ENCODE peak calls at places on chromosomes 1 and 21, in five cellular contexts. B, P, F, J and D are unnamed samples.

GRCh38 chr1:155012052-155012546 is 9.5 kb downstream of the ZBTB7B start:
- DNase-seq in B (no peak), P (peak), F (peak), J (peak), D (peak)

GRCh38 chr1:27342778-27343638 is 1.2 kb downstream of the SYTL1 start:
- DNase-seq in B (no peak), P (no peak), F (no peak), J (no peak), D (no peak)

GRCh38 chr1:117215733-117216462 is 5.2 kb upstream of the VTCN1 start:
- DNase-seq in B (no peak), P (no peak), F (no peak), J (no peak), D (no peak)

GRCh38 chr21:43864806-43865470 is at the start of gene AGPAT3:
- DNase-seq in B (no peak), P (no peak), F (no peak), J (no peak), D (no peak)

GRCh38 chr1:27864264-27864895 is 8.0 kb upstream of the THEMIS2 start:
- DNase-seq in B (no peak), P (no peak), F (no peak), J (no peak), D (no peak)

GRCh38 chr1:90434460-90434859 is 282.6 kb downstream of the BARHL2 start:
- DNase-seq in B (no peak), P (no peak), F (peak), J (no peak), D (no peak)

GRCh38 chr1:17831619-17832018 is 76.5 kb downstream of the ACTL8 start:
- DNase-seq in B (peak), P (peak), F (no peak), J (no peak), D (peak)

GRCh38 chr1:23122023-23122738 is 46.5 kb downstream of the LUZP1 start:
- DNase-seq in B (no peak), P (peak), F (no peak), J (no peak), D (peak)

GRCh38 chr1:15261155-15262002 is 14.4 kb downstream of the FHAD1 start:
- DNase-seq in B (no peak), P (no peak), F (peak), J (no peak), D (no peak)

GRCh38 chr21:31111093-31111492 is 72.8 kb upstream of the KRTAP19-8 start:
- DNase-seq in B (no peak), P (no peak), F (no peak), J (no peak), D (no peak)

GRCh38 chr1:48619529-48619928 is 147.5 kb upstream of the SPATA6 start:
- DNase-seq in B (no peak), P (no peak), F (peak), J (peak), D (peak)

GRCh38 chr1:168643152-168643551 is 66.7 kb downstream of the XCL1 start:
- DNase-seq in B (no peak), P (peak), F (no peak), J (no peak), D (peak)

GRCh38 chr21:19461481-19462205 is 1058.1 kb upstream of the TMPRSS15 start:
- DNase-seq in B (no peak), P (no peak), F (no peak), J (no peak), D (no peak)

GRCh38 chr1:53195913-53196484 is 625 bp upstream of the CPT2 start:
- DNase-seq in B (no peak), P (no peak), F (no peak), J (no peak), D (no peak)

GRCh38 chr1:27001570-27002360 is 8.3 kb downstream of the TRNP1 start:
- DNase-seq in B (no peak), P (peak), F (no peak), J (peak), D (no peak)

GRCh38 chr1:54459140-54459539 is 52.9 kb upstream of the SSBP3 start:
- DNase-seq in B (no peak), P (no peak), F (no peak), J (peak), D (no peak)

GRCh38 chr1:39501666-39502065 is 10.2 kb downstream of the BMP8A start:
- DNase-seq in B (no peak), P (peak), F (no peak), J (no peak), D (peak)

GRCh38 chr1:157097692-157098091 is 1.9 kb downstream of the ETV3L start:
- DNase-seq in B (no peak), P (no peak), F (no peak), J (no peak), D (no peak)

GRCh38 chr1:157101196-157101595 is 1.6 kb upstream of the ETV3L start:
- DNase-seq in B (no peak), P (no peak), F (no peak), J (no peak), D (no peak)

GRCh38 chr1:157098519-157098918 is 1.1 kb downstream of the ETV3L start:
- DNase-seq in B (no peak), P (no peak), F (no peak), J (no peak), D (no peak)

GRCh38 chr1:157096881-157097280 is 2.7 kb downstream of the ETV3L start:
- DNase-seq in B (no peak), P (no peak), F (no peak), J (no peak), D (no peak)

GRCh38 chr1:157099633-157100009 is at the start of gene ETV3L:
- DNase-seq in B (no peak), P (no peak), F (no peak), J (no peak), D (no peak)
- TF ChIP-seq CTCF in B (no peak), P (no peak), F (no peak), J (no peak), D (no peak)

GRCh38 chr1:225441314-225442119 is 13.7 kb upstream of the LBR start:
- DNase-seq in B (no peak), P (no peak), F (no peak), J (no peak), D (no peak)
- TF ChIP-seq CTCF in B (peak), P (peak), F (no peak), J (no peak), D (peak)

GRCh38 chr21:17819878-17820232 is 699 bp upstream of the C21orf91 start:
- DNase-seq in B (no peak), P (no peak), F (no peak), J (no peak), D (no peak)
- TF ChIP-seq CTCF in B (no peak), P (no peak), F (no peak), J (no peak), D (no peak)

DNA sequence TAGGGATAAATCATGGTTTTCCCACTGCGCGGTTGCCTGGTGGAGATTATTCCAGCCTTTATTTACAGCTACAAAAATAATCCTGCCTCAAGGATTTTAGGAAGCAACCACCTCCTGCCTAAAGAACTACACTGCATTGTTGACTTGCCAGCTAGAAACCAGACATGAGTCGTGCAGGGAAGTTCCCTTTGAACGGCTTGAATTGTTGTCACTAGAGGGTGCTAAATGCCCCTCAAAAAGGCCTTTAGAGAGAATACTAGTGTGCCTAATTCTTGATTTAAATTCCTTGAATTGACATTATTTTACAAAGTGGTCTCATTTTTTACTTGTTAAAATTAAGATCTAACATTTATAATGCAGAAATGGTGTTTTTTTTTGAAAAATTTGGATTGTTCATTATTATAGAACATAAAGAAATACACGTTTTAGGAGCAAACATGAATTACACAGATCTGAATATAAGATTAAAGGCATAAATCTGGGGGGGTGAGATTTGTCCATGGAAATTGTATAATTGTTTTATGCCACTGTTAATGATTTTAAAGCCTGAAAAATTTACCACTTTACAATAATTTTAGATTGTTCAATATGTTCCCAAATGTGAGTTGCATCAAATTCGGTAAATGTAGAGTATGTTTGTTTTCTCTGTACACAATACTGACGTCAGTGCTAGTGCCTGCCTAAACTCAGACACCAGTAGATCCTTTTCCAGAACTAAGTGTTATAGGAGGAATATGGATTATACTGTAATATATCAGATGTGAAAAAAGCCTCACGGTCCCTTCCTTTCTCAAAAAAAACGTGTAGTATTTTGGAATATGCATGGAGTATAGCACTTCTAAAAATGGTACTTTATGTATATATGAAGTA is 7.6 kb upstream of the ERG start:
- DNase-seq in B (no peak), P (peak), F (peak), J (no peak), D (peak)
- TF ChIP-seq CTCF in B (peak), P (peak), F (peak), J (peak), D (peak)

GRCh38 chr1:218351617-218352438 is 6.7 kb downstream of the TGFB2 start:
- DNase-seq in B (no peak), P (peak), F (no peak), J (peak), D (peak)
- TF ChIP-seq CTCF in B (peak), P (peak), F (no peak), J (peak), D (peak)

DNA sequence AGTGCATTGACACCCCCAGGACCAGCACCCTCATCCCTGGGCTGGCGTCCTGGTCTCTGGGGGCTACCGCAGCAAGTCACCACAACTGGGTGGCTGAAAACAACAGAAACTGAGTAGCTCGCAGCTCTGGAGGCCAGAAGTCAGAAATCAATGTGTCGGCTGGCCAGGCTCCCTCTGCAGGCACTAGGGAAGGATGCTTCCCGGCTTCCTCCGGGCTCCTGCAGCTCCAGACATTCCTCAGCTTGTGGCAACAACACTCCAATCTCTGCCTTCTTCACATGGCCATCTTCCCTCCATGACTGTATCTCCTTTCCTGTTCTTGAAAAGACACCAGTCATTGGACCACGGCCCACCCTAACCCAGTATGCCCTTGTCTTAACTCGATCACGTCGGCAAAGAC is 224.2 kb downstream of the NPHP4 start:
- DNase-seq in B (no peak), P (no peak), F (no peak), J (no peak), D (no peak)
- TF ChIP-seq CTCF in B (peak), P (no peak), F (no peak), J (no peak), D (no peak)

GRCh38 chr1:33295450-33296081 is 25.3 kb downstream of the A3GALT2 start:
- DNase-seq in B (peak), P (peak), F (peak), J (peak), D (peak)
- TF ChIP-seq CTCF in B (peak), P (peak), F (peak), J (peak), D (peak)

GRCh38 chr1:10152709-10153284 is 57.6 kb upstream of the KIF1B start:
- DNase-seq in B (no peak), P (peak), F (peak), J (no peak), D (peak)
- TF ChIP-seq CTCF in B (peak), P (peak), F (peak), J (peak), D (peak)